ENCODE peak calls at places on chromosomes 3 and 15, in eight cellular contexts. F is HFF-Myc, U is K562, N is neuronal stem cell, V is BJ, L is mucosa of descending colon, Q is uterus, R is kidney. P is an unnamed sample.

GRCh38 chr15:80615783-80616391 is 79.2 kb upstream of the ABHD17C start:
- DNase-seq in F (no peak), N (no peak), L (peak; percentile 88), Q (peak; percentile 34), U (no peak), V (peak; percentile 46), R (peak; percentile 81), P (no peak)

GRCh38 chr3:22392859-22393258 is 641.8 kb upstream of the ZNF385D start:
- DNase-seq in L (no peak), N (no peak), F (no peak), U (no peak), R (no peak), V (no peak), Q (no peak), P (no peak)

GRCh38 chr3:136659253-136659652 is 92.9 kb downstream of the STAG1 start:
- DNase-seq in L (no peak), U (no peak), N (peak; percentile 26), Q (no peak), V (peak; percentile 39), F (peak; percentile 38), R (no peak), P (no peak)

GRCh38 chr3:124761250-124761796 is 31.1 kb downstream of the UMPS start:
- DNase-seq in F (peak; percentile 68), R (peak; percentile 90), Q (peak; percentile 93), V (peak; percentile 49), N (peak; percentile 68), L (peak; percentile 95), U (peak; percentile 62), P (peak; percentile 77)

GRCh38 chr3:17412950-17413530 is 329.4 kb downstream of the TBC1D5 start:
- DNase-seq in L (peak; percentile 58), V (no peak), Q (no peak), R (no peak), N (peak; percentile 43), U (peak; percentile 63), F (peak; percentile 25), P (peak; percentile 52)

GRCh38 chr3:32998631-32999451 is 47.4 kb downstream of the CCR4 start:
- DNase-seq in U (no peak), V (no peak), N (no peak), Q (no peak), R (no peak), F (no peak), L (no peak), P (no peak)

GRCh38 chr3:134036291-134036690 is 6.6 kb upstream of the SLCO2A1 start:
- DNase-seq in U (no peak), V (no peak), R (no peak), N (no peak), Q (no peak), L (no peak), F (no peak), P (no peak)

GRCh38 chr15:68526269-68526668 is 52.5 kb upstream of the CORO2B start:
- DNase-seq in Q (no peak), R (no peak), L (no peak), N (no peak), U (no peak), F (peak; percentile 36), V (peak; percentile 53), P (no peak)

DNA sequence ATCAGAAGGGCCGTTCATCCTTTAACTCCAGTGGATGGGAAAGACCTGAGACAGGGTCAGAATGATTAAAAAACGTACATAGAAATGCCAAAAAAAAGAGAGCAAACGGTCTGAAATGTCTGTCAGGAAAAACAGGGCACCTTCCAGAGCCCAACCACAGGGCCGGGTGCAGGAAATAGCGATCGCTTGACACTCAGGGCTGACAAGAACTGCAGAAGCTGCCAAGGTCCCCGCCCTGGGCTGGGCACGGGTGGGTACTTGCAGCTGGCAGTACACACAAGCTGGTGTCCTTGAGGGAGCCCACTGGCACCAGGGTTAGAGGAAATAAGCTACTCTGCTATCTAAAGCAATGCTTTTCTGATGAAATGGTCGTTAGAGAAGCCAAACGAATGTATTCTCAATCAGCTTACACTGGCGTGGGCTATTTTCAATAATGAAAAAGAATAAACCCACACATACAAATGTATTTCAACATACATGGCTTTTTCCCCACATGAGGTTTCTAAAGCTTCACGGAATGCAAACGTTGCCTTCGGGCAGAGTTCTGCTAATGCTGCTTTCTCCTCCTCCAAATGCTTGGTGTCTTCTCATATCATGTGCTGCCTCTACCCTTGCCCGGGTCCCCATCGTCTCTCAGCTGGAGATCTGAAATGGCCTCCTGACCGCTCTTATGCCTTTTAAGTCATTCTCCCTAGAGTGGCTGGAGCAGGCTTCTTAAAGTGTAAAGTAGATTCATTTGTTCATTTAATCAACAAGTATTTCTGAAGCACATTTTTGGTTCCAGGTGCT is 15.5 kb downstream of the FRMD4B start:
- DNase-seq in N (no peak), U (no peak), V (no peak), F (no peak), R (peak; percentile 80), Q (no peak), L (peak; percentile 93), P (no peak)
- H3K4me3 ChIP-seq in N (no peak overlapping the region), U (no peak overlapping the region), V (no peak overlapping the region), F (no peak overlapping the region), R (no peak overlapping the region), Q (no peak overlapping the region), L (no peak overlapping the region), P (no peak overlapping the region)

GRCh38 chr3:195286115-195286872 is 15.3 kb upstream of the XXYLT1 start:
- DNase-seq in L (peak; percentile 23), N (no peak), U (no peak), V (no peak), Q (no peak), F (peak; percentile 20), R (no peak), P (no peak)
- H3K4me3 ChIP-seq in L (no peak overlapping the region), N (no peak overlapping the region), U (no peak overlapping the region), V (no peak overlapping the region), Q (no peak overlapping the region), F (no peak overlapping the region), R (no peak overlapping the region), P (no peak overlapping the region)

GRCh38 chr3:195119461-195120198 is 151.3 kb downstream of the XXYLT1 start:
- DNase-seq in F (peak; percentile 60), N (peak; percentile 54), U (no peak), L (no peak), Q (no peak), R (no peak), V (peak; percentile 67), P (no peak)
- H3K4me3 ChIP-seq in F (no peak overlapping the region), N (no peak overlapping the region), U (no peak overlapping the region), L (no peak overlapping the region), Q (no peak overlapping the region), R (no peak overlapping the region), V (no peak overlapping the region), P (no peak overlapping the region)

DNA sequence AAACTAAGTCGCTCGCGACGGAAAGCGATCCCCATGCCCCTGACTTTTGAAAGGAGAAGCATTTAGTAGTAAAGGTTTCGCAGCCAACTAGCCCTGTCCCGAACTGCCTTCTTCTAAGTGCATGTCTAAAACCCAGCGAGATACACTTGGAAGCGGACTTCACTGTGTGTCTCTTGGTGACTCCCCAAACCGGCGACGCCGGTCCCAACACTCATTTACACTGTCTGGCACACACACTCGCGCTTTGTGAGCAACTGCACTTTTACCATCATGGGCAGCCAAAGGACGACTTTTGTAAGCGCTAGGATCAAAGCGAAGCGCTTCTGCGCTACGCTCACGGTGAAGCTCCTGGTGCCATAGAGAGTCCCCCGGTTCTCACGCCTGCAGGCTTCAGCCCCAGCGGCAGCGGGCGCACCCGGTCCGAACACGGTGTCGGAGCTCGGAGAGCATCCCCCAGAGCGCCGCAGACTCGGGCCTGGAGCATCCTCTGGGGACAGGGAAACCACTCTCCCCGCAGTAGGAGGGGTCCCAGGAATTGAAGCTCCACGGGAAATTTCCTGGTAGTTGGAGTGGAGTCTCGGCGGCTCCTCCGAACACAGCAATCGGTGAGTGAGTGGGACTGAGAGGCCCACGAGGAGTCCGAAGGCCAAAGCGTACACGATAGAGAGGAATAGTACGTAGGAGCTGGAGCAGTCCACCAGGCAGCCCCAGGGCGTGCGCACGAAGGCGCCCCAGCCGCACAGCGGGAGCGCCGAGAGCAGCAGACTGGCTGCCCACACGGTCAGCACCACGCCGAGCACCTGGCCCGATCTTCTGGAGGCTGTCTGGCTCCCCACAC is 1.4 kb downstream of the GPR149 start:
- DNase-seq in V (no peak), L (no peak), F (no peak), N (peak; percentile 21), U (no peak), Q (no peak), R (peak; percentile 52), P (no peak)
- H3K4me3 ChIP-seq in V (no peak overlapping the region), L (no peak overlapping the region), F (no peak overlapping the region), N (peak overlapping the region; percentile 77), U (no peak overlapping the region), Q (no peak overlapping the region), R (no peak overlapping the region), P (no peak overlapping the region)

DNA sequence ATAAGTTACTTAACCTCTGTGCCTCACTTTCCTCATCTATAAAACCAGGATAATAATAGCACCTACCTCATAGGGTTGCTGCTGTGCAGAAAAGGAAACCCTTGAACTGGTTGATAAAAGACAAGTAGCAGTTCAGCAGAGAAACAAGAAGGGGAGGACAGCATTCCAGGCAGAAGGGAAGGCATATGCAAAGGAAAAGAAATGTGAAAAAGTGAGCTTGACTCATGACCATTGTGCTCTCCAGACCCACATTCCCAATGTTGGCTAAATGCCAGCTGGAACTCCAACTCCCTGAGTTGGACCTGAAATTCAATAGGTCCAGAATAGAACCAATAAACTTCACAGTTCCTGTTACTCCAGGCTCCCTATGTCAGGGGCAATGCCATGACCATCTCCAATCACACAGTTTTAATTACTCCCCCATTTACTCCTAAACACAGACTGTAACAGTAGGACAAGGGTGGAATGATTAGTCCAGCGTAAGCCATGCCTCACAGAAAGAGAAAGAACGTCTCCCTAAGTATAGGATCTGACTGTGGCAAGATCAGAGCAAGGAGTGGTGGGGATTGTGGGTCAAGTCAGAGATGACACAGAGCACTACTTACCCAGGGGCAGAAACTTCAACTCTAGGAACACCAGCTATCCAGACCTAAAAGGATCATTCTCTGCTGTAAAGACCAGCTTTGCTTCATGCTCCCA is 26.9 kb downstream of the PRKAR2A start:
- DNase-seq in Q (no peak), R (no peak), L (no peak), U (no peak), F (peak; percentile 35), N (no peak), V (no peak), P (no peak)
- H3K4me3 ChIP-seq in Q (no peak overlapping the region), R (no peak overlapping the region), L (no peak overlapping the region), U (no peak overlapping the region), F (no peak overlapping the region), N (no peak overlapping the region), V (no peak overlapping the region), P (no peak overlapping the region)

P was measured in CD4-positive, CD25-positive, alpha-beta regulatory T cell.